ENCODE peak calls at places on chromosome 9, in ten cellular contexts. R is OCI-LY7; S is fibroblast of mammary gland; X is H9; L is ascending aorta; B is lung; U is neural crest cell; V is heart right ventricle; Y is activated CD8-positive, alpha-beta T cell treated with anti-CD3 and anti-CD28 coated beads for 36 hours; Q is brain microvascular endothelial cell. C is an unnamed sample.

GRCh38 chr9:21031091-21031817 is at the start of gene HACD4:
- DNase-seq in L (peak), R (no peak), V (peak), X (peak), S (peak), Y (peak), U (peak), B (peak), Q (peak), C (peak)

GRCh38 chr9:110148384-110148783 is 59.6 kb downstream of the C9orf152 start:
- DNase-seq in R (peak), S (peak), Q (no peak), B (no peak), X (no peak), V (no peak), U (no peak), L (no peak), Y (peak), C (peak)

GRCh38 chr9:133572821-133573361 is 36.3 kb downstream of the FAM163B start:
- DNase-seq in Y (no peak), R (no peak), B (peak), V (peak), U (no peak), L (peak), Q (no peak), X (no peak), S (no peak), C (no peak)

GRCh38 chr9:107487521-107488399 is 1.8 kb downstream of the KLF4 start:
- DNase-seq in V (peak), Q (no peak), U (peak), L (peak), S (peak), Y (peak), R (no peak), B (peak), X (peak), C (peak)

GRCh38 chr9:106883626-106884190 is 20.7 kb downstream of the ZNF462 start:
- DNase-seq in U (no peak), B (peak), Y (no peak), S (peak), R (no peak), L (no peak), Q (peak), V (no peak), X (no peak), C (no peak)

GRCh38 chr9:4021621-4022213 is 278.2 kb downstream of the GLIS3 start:
- DNase-seq in Y (no peak), X (no peak), L (no peak), B (no peak), V (no peak), R (no peak), U (no peak), Q (no peak), S (no peak), C (no peak)

GRCh38 chr9:4937436-4937835 is 47.6 kb upstream of the JAK2 start:
- DNase-seq in Y (peak), S (no peak), L (no peak), R (no peak), X (no peak), B (no peak), Q (no peak), V (no peak), U (no peak), C (no peak)

GRCh38 chr9:3087697-3088096 is 243.8 kb upstream of the PUM3 start:
- DNase-seq in S (no peak), B (no peak), X (no peak), Q (no peak), Y (no peak), U (no peak), R (no peak), L (no peak), V (no peak), C (no peak)

GRCh38 chr9:131030978-131031641 is 22.1 kb downstream of the LAMC3 start:
- DNase-seq in B (no peak), L (no peak), Q (no peak), V (no peak), X (no peak), Y (no peak), S (no peak), R (no peak), U (no peak), C (peak)

GRCh38 chr9:131028221-131028884 is 19.4 kb downstream of the LAMC3 start:
- DNase-seq in X (no peak), S (no peak), Y (no peak), V (no peak), B (no peak), U (no peak), R (no peak), L (no peak), Q (no peak), C (no peak)

GRCh38 chr9:131030239-131030977 is 21.4 kb downstream of the LAMC3 start:
- DNase-seq in Q (no peak), Y (no peak), X (no peak), S (no peak), B (no peak), R (no peak), U (no peak), L (no peak), V (no peak), C (peak)

GRCh38 chr9:131028931-131029573 is 20.1 kb downstream of the LAMC3 start:
- DNase-seq in B (no peak), V (no peak), X (no peak), R (no peak), L (no peak), Q (no peak), Y (no peak), S (no peak), U (no peak), C (no peak)

GRCh38 chr9:131029574-131029952 is 20.6 kb downstream of the LAMC3 start:
- DNase-seq in U (no peak), S (no peak), R (no peak), Q (no peak), Y (no peak), V (no peak), X (no peak), L (no peak), B (no peak), C (no peak)
- TF ChIP-seq CTCF in U (no peak), S (no peak), R (no peak), Q (no peak), Y (no peak), V (no peak), X (no peak), L (no peak), B (no peak), C (no peak)

GRCh38 chr9:10855847-10856246 is 243.0 kb upstream of the PTPRD start:
- DNase-seq in L (no peak), R (no peak), V (no peak), Q (peak), Y (no peak), X (no peak), U (no peak), S (peak), B (no peak), C (no peak)
- TF ChIP-seq CTCF in L (no peak), R (peak), V (peak), Q (peak), Y (no peak), X (peak), U (peak), S (peak), B (no peak), C (peak)

DNA sequence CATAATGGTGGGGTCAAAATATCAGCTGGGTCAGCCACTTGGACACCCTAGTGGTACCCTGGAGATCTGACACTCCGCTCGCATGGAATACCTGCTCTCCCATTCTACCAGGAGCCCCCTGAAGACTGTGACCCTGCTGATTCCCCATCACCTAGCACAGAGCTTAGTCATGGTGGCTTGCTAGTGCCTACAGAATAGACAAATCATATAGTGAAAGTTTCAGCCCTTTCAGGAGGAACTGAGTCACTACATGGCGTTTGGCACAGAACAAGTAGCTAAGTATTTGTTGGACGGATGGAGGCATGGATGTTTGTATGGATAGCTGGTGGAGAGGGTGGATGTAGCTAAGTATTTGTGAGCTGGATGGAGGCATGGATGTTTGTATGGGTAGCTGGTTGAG is 65.3 kb downstream of the LMX1B start:
- DNase-seq in V (no peak), S (no peak), B (no peak), Y (peak), Q (no peak), U (no peak), L (no peak), R (no peak), X (no peak), C (no peak)
- TF ChIP-seq CTCF in V (no peak), S (no peak), B (no peak), Y (no peak), Q (no peak), U (no peak), L (no peak), R (no peak), X (peak), C (no peak)

DNA sequence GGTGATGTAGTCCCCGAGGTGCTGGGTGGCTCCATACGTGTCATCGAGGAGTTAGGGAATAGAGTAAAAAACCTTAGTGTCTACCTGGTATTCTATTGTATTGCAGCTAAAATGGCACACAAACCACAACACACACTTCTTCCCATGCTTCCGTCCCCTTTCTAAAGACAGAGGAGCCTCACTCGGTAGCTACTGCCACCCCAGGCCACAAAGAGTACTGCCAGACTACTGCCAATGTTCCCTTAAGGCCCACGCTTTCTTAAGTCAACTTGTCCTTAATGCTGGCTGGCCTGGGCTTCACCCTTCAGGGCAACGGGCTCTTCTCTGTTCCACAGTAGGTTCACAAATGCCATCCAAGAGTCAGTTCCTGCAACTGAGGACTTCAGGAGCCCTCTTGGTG is 673.0 kb downstream of the ELAVL2 start:
- DNase-seq in V (no peak), Y (peak), L (no peak), B (no peak), R (peak), U (no peak), X (no peak), Q (no peak), S (no peak), C (no peak)
- TF ChIP-seq CTCF in V (no peak), Y (no peak), L (no peak), B (no peak), R (peak), U (no peak), X (peak), Q (no peak), S (peak), C (peak)

DNA sequence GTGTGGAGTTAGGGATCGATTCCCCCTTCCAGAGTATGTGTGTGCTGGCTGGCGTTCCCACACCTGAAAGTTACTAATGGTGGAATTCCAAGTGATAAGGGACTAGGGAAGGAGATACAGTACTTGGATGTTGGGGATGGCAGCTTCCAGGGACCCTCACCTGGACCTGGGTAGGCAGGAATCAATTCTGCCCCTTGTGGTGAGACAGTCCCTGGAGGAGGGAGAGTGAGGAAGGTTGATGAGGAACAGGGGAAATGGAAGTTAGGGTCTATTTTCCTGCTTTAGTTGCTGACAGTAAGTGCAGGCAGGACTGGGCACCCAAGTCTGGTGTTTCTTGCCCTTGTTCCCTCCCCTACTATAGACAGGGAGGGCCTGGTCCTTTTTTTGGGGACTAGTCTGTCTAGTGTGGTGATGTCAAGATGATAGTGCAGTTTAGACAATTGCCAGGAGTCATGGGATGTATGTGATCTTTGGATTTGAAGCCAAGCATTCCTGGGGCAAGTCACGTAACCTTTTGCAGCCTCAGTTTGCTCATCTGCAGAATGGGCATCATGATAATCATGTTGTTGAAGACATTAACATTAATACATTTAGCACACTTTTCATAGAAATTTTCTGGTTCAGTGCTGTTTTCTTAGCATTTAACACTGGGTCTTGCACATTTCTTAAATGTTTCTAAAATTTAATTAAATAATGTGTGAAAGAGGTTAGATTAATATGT is 51.7 kb downstream of the DAB2IP start:
- DNase-seq in S (no peak), Q (no peak), R (no peak), Y (no peak), B (no peak), U (no peak), V (no peak), X (no peak), L (no peak), C (no peak)
- TF ChIP-seq CTCF in S (no peak), Q (peak), R (peak), Y (no peak), B (no peak), U (peak), V (no peak), X (peak), L (no peak), C (no peak)

GRCh38 chr9:90960941-90961340 is 159.3 kb downstream of the SYK start:
- DNase-seq in S (no peak), Y (no peak), B (no peak), L (peak), Q (no peak), V (no peak), X (no peak), R (no peak), U (no peak), C (no peak)
- TF ChIP-seq CTCF in S (no peak), Y (no peak), B (no peak), L (no peak), Q (no peak), V (no peak), X (no peak), R (no peak), U (no peak), C (no peak)

GRCh38 chr9:112446080-112446479 is 40.5 kb upstream of the KIAA1958 start:
- DNase-seq in X (no peak), Y (no peak), L (no peak), Q (no peak), B (no peak), R (no peak), V (no peak), S (no peak), U (no peak), C (no peak)

GRCh38 chr9:112445196-112445595 is 41.4 kb upstream of the KIAA1958 start:
- DNase-seq in R (no peak), Y (no peak), S (no peak), B (no peak), L (no peak), Q (no peak), V (no peak), U (no peak), X (no peak), C (no peak)

GRCh38 chr9:112446518-112446917 is 40.1 kb upstream of the KIAA1958 start:
- DNase-seq in V (no peak), X (no peak), S (no peak), R (no peak), Q (no peak), B (no peak), L (no peak), Y (no peak), U (no peak), C (no peak)

GRCh38 chr9:112443200-112443599 is 43.4 kb upstream of the KIAA1958 start:
- DNase-seq in R (peak), S (peak), B (no peak), U (no peak), L (no peak), V (no peak), Y (peak), X (no peak), Q (peak), C (no peak)

GRCh38 chr9:112443636-112444035 is 43.0 kb upstream of the KIAA1958 start:
- DNase-seq in X (no peak), B (no peak), Y (no peak), R (no peak), V (no peak), Q (no peak), L (no peak), U (no peak), S (no peak), C (no peak)
- TF ChIP-seq CTCF in X (no peak), B (no peak), Y (no peak), R (no peak), V (no peak), Q (no peak), L (no peak), U (no peak), S (no peak), C (no peak)

GRCh38 chr9:137245450-137246421 is 4.6 kb downstream of the TUBB4B start:
- DNase-seq in Y (no peak), B (no peak), U (no peak), R (no peak), Q (no peak), L (no peak), S (no peak), X (no peak), V (no peak), C (no peak)

GRCh38 chr9:137244486-137245449 is 3.7 kb downstream of the TUBB4B start:
- DNase-seq in B (no peak), X (peak), V (no peak), R (no peak), S (no peak), L (no peak), U (no peak), Q (no peak), Y (no peak), C (no peak)

GRCh38 chr9:137241490-137242328 is 622 bp downstream of the TUBB4B start:
- DNase-seq in L (peak), Y (peak), V (peak), X (no peak), B (peak), Q (no peak), R (peak), U (no peak), S (peak), C (peak)

GRCh38 chr9:137242329-137243204 is 1.5 kb downstream of the TUBB4B start:
- DNase-seq in R (no peak), U (no peak), S (no peak), Q (no peak), L (no peak), X (no peak), B (no peak), Y (no peak), V (no peak), C (no peak)

GRCh38 chr9:137243626-137244485 is 2.8 kb downstream of the TUBB4B start:
- DNase-seq in B (no peak), Q (no peak), Y (no peak), L (no peak), R (no peak), X (no peak), S (no peak), U (no peak), V (no peak), C (no peak)
- TF ChIP-seq CTCF in B (no peak), Q (no peak), Y (no peak), L (no peak), R (no peak), X (no peak), S (no peak), U (no peak), V (no peak), C (no peak)

GRCh38 chr9:16138961-16139441 is 586.2 kb downstream of the CCDC171 start:
- DNase-seq in X (no peak), S (peak), Y (no peak), R (no peak), Q (peak), U (no peak), L (peak), V (peak), B (no peak), C (no peak)

GRCh38 chr9:16135916-16136315 is 583.1 kb downstream of the CCDC171 start:
- DNase-seq in U (no peak), Y (no peak), L (no peak), R (no peak), V (no peak), X (no peak), S (no peak), B (no peak), Q (no peak), C (no peak)

GRCh38 chr9:16134351-16134750 is 581.5 kb downstream of the CCDC171 start:
- DNase-seq in Y (no peak), X (no peak), R (no peak), U (no peak), S (no peak), V (no peak), B (no peak), L (no peak), Q (no peak), C (no peak)

GRCh38 chr9:16138561-16138960 is 585.7 kb downstream of the CCDC171 start:
- DNase-seq in Y (no peak), Q (no peak), L (no peak), V (no peak), R (no peak), S (no peak), B (no peak), U (no peak), X (no peak), C (no peak)

DNA sequence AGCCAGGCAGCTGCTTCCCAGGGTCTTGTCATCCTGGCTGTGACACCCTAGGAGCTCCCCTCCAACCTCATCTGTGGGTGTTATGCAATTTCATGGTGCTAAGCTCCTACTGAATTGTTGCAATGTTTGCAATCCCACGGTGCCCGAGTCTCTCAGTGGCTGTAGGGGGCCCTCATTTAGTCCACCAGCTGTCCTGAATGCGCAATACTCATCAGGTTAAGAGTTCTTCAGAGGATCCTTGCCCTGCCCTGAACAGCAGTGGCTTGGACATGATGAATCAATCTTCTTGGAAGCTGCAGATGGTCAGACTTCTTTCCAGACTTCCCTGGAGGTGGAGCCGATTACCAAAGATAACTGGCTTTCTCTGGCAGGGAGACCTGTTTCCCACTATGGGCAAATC is 584.1 kb downstream of the CCDC171 start:
- DNase-seq in Q (peak), Y (no peak), S (peak), R (no peak), U (no peak), X (no peak), B (no peak), V (peak), L (no peak), C (no peak)
- TF ChIP-seq CTCF in Q (peak), Y (no peak), S (no peak), R (no peak), U (no peak), X (no peak), B (no peak), V (no peak), L (no peak), C (no peak)

C was measured in GM13977.